ENCODE peak calls at places on chromosomes 2 and 18, in seven cellular contexts. W, G, R, Z, T, S and N are unnamed samples.

GRCh38 chr2:71557321-71557720 is 104.0 kb downstream of the DYSF start:
- DNase-seq in Z (no peak), R (no peak), W (no peak), G (no peak), T (no peak), S (no peak), N (no peak)

GRCh38 chr2:40827371-40827770 is 375.5 kb upstream of the SLC8A1 start:
- DNase-seq in Z (no peak), R (no peak), G (no peak), T (no peak), W (no peak), S (no peak), N (no peak)

GRCh38 chr2:33598472-33599174 is 476 bp downstream of the FAM98A start:
- DNase-seq in G (no peak), Z (no peak), S (peak; percentile 52), W (no peak), R (peak; percentile 23), T (peak; percentile 55), N (no peak)

GRCh38 chr2:95760839-95761525 is 169.2 kb downstream of the TRIM43 start:
- DNase-seq in R (peak; percentile 12), Z (no peak), S (no peak), T (peak; percentile 8), W (no peak), G (peak; percentile 10), N (no peak)

GRCh38 chr2:6826081-6826913 is 39.4 kb downstream of the CMPK2 start:
- DNase-seq in S (no peak), R (peak; percentile 72), T (peak; percentile 73), G (peak; percentile 71), Z (no peak), W (no peak), N (no peak)

GRCh38 chr2:72951303-72952095 is 34.2 kb downstream of the EMX1 start:
- DNase-seq in T (no peak), S (no peak), R (no peak), G (no peak), W (no peak), Z (no peak), N (no peak)

GRCh38 chr18:1047406-1047805 is 142.7 kb downstream of the ADCYAP1 start:
- DNase-seq in R (no peak), G (no peak), S (no peak), W (no peak), Z (no peak), T (no peak), N (no peak)

GRCh38 chr2:88024509-88024908 is 8.2 kb upstream of the RNU2-63P start:
- DNase-seq in S (no peak), T (no peak), W (no peak), R (no peak), G (no peak), Z (no peak), N (no peak)

GRCh38 chr18:47594621-47595086 is 335.8 kb downstream of the SMAD2 start:
- DNase-seq in G (no peak), R (no peak), T (no peak), S (no peak), W (peak; percentile 36), Z (peak; percentile 16), N (no peak)

GRCh38 chr2:15844099-15844801 is 96.1 kb upstream of the MYCN start:
- DNase-seq in R (no peak), T (peak; percentile 46), G (no peak), W (no peak), S (no peak), Z (no peak), N (no peak)

GRCh38 chr18:33761363-33761762 is 183.3 kb downstream of the ASXL3 start:
- DNase-seq in R (peak; percentile 4), S (no peak), T (no peak), G (no peak), Z (no peak), W (no peak), N (no peak)

GRCh38 chr18:59155140-59155539 is 15.5 kb downstream of the SEC11C start:
- DNase-seq in S (no peak), R (peak; percentile 2), T (no peak), W (no peak), G (no peak), Z (no peak), N (no peak)

GRCh38 chr2:197359859-197360258 is 49.3 kb upstream of the ANKRD44 start:
- DNase-seq in W (no peak), Z (no peak), R (no peak), S (no peak), T (no peak), G (no peak), N (no peak)

GRCh38 chr2:233663911-233664310 is 7.8 kb upstream of the UGT1A9 start:
- DNase-seq in R (no peak), Z (no peak), G (no peak), W (no peak), S (no peak), T (no peak), N (no peak)

GRCh38 chr2:187658952-187659525 is 104.8 kb upstream of the TFPI start:
- DNase-seq in S (no peak), R (peak; percentile 44), W (no peak), G (peak; percentile 21), Z (no peak), T (no peak), N (no peak)

GRCh38 chr2:53751728-53752127 is 15.9 kb upstream of the CHAC2 start:
- DNase-seq in W (no peak), Z (no peak), T (no peak), G (no peak), R (no peak), S (no peak), N (no peak)

GRCh38 chr2:120398051-120398960 is 52.4 kb downstream of the INHBB start:
- DNase-seq in S (no peak), Z (no peak), T (no peak), W (no peak), G (no peak), R (peak; percentile 82), N (no peak)

GRCh38 chr2:11923935-11924334 is 177.5 kb downstream of the LPIN1 start:
- DNase-seq in R (no peak), T (no peak), W (no peak), Z (no peak), G (no peak), S (no peak), N (no peak)

GRCh38 chr2:106582431-106583143 is 95.4 kb downstream of the CD8B2 start:
- DNase-seq in R (peak; percentile 77), G (peak; percentile 66), W (no peak), Z (peak; percentile 34), S (peak; percentile 35), T (peak; percentile 40), N (peak; percentile 77)

GRCh38 chr18:76977108-76977621 is 154.8 kb downstream of the ZNF236 start:
- DNase-seq in W (no peak), T (no peak), S (peak; percentile 15), G (no peak), Z (no peak), R (no peak), N (no peak)

GRCh38 chr2:28507806-28508764 is 12.2 kb downstream of the PLB1 start:
- DNase-seq in W (no peak), T (peak; percentile 54), R (peak; percentile 48), Z (no peak), S (peak; percentile 9), G (peak; percentile 73), N (no peak)

GRCh38 chr2:47003641-47004427 is 88.2 kb upstream of the MCFD2 start:
- DNase-seq in R (no peak), S (no peak), G (peak; percentile 54), T (peak; percentile 61), Z (no peak), W (no peak), N (no peak)

DNA sequence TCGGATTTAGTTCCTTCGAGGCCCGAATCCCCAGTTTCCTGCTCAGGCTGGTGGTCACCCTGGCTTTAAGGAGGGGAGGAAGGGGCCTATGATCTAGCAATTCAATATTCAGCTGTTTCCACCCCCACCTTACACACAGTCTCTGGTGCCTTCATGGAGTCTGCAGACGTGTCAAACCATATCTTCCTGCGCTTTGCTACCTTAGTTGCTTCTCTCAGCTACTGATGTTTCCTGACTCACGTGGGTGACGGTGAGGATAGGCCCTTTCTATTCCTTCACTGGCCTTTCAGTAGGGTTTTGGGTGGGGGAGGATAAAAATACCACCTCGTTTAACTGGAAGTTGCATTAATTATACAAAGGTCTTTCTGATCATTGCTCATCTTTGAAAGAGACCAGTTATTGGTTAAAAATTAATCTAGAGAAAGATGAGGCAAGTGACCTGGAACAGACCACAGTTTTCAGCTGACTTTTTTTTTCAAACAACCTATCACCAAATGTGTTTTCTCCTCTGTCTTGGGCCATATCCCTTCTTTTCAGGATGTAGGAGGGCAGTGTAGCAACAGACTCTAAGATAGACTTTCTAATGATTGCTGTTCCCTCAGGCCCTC is 49.7 kb downstream of the SH2D6 start:
- DNase-seq in T (peak; percentile 19), G (no peak), Z (no peak), R (no peak), W (no peak), S (no peak), N (no peak)
- TF ChIP-seq POLR2A in T (no peak), G (no peak), Z (no peak), R (no peak), W (no peak), S (no peak), N (no peak)

DNA sequence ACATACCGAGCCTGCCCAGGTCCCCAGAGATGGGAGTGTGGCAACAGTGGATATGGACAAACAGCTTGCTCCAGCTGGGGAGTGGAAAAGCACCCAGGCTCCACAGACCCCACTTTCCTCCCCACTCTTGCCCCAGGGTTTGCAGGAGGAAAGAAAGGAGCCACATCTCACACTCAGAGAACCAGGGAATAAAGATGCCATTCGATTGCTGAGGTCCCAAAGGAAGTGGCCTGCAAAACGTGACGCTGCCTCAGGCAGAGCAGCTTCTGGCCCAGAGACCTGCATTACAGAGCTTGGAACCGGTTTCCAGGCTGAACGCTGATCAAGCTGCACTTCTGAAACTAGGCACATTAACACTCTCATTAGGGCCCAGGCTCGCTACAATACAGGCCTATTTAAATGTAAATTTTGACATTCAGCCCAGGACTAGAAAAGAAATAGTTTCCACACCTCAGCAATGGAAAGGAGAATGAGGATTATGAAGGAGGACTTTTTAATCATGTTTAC is 221.5 kb upstream of the RAB6C start:
- DNase-seq in R (no peak), Z (no peak), G (no peak), W (no peak), S (no peak), T (no peak), N (no peak)
- H3K9me3 ChIP-seq in R (no peaks in the 10 kb centered on the region), Z (no peaks in the 10 kb centered on the region), G (no peaks in the 10 kb centered on the region), W (no peaks in the 10 kb centered on the region), S (no peaks in the 10 kb centered on the region), T (no peaks in the 10 kb centered on the region), N (no peaks in the 10 kb centered on the region)

DNA sequence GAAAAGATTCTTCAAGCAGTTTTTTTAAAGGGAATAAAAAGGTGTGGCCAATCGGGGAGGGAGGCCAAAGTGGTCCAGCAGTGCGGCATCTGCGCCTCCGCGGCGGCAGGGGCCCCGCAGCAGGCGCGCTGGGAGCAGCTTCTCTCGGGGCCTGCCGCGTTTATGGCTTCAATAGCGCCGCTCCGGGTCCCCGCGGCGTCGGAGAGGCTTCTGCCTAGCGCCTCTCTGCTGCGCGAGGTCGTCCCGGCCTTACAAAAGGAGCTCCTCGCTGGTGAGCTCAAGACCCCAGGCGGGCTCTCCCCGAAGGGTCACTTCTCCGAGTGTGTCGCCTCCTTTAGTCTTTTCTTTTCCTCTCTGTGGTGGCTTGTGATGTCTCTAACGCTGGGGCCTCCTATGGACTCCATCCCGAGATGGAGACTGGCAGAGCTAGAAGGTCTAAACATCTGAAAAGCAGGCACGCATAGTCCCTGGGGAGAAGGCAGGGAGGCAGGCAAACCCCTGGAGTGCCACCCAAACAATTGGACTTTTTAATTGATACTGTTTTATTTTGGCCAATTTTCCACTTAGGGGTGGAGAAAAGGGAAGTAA is 67.1 kb downstream of the SUMO1 start:
- DNase-seq in Z (no peak), R (no peak), S (no peak), W (peak; percentile 81), T (no peak), G (no peak), N (peak; percentile 13)
- TF ChIP-seq CTCF in Z (no peak), R (no peak), S (no peak), W (no peak), T (no peak), G (no peak), N (no peak)

GRCh38 chr2:132720393-132720792 is 50.4 kb upstream of the LYPD1 start:
- DNase-seq in S (no peak), W (no peak), Z (no peak), G (no peak), T (no peak), R (no peak), N (no peak)
- TF ChIP-seq POLR2A in S (no peak), W (no peak), Z (no peak), G (no peak), T (no peak), R (no peak), N (no peak)